ENCODE peak calls at places on chromosomes 11 and 22, in nine cellular contexts. H is uterus; P is heart right ventricle; O is naive thymus-derived CD4-positive, alpha-beta T cell; L is ascending aorta; B is CD4-positive, alpha-beta memory T cell; E is effector memory CD4-positive, alpha-beta T cell; W is neural progenitor cell; Y is sigmoid colon. V is an unnamed sample. For H3K36me3, the result is how much of the 10 kb centered on the place peaks cover.

GRCh38 chr11:26865703-26866102 is 128.2 kb upstream of the FIBIN start:
- DNase-seq in E (no peak), Y (no peak), P (no peak), L (no peak), H (no peak), O (no peak), B (no peak), W (no peak), V (no peak)

GRCh38 chr11:126636911-126637799 is 281.7 kb downstream of the ST3GAL4 start:
- DNase-seq in Y (no peak), B (no peak), W (no peak), H (no peak), E (no peak), P (no peak), O (no peak), L (no peak), V (no peak)

GRCh38 chr11:113818426-113818825 is 38.8 kb downstream of the CLDN25 start:
- DNase-seq in W (no peak), O (no peak), E (no peak), B (no peak), P (no peak), L (no peak), Y (no peak), H (no peak), V (no peak)

GRCh38 chr11:95680169-95680929 is 109.2 kb downstream of the FAM76B start:
- DNase-seq in O (no peak), L (no peak), P (no peak), E (no peak), B (no peak), W (no peak), Y (no peak), H (no peak), V (no peak)

GRCh38 chr22:45265546-45265945 is 19.2 kb upstream of the UPK3A start:
- DNase-seq in O (no peak), P (no peak), H (no peak), L (no peak), E (no peak), Y (no peak), W (no peak), B (no peak), V (no peak)

GRCh38 chr11:82996966-82997606 is 74.6 kb downstream of the RAB30 start:
- DNase-seq in L (no peak), P (no peak), B (no peak), E (no peak), W (no peak), O (no peak), H (no peak), Y (no peak), V (no peak)

GRCh38 chr11:131829725-131830124 is 459.3 kb downstream of the NTM start:
- DNase-seq in L (no peak), E (no peak), B (no peak), Y (no peak), H (no peak), P (no peak), W (no peak), O (no peak), V (no peak)

GRCh38 chr11:122897606-122898210 is 15.1 kb downstream of the JHY start:
- DNase-seq in B (no peak), W (no peak), P (no peak), Y (no peak), H (no peak), E (no peak), O (no peak), L (no peak), V (no peak)

GRCh38 chr22:42673898-42674390 is 24.8 kb upstream of the CYB5R3 start:
- DNase-seq in W (no peak), Y (no peak), B (no peak), O (no peak), P (no peak), L (no peak), H (no peak), E (no peak), V (peak)

GRCh38 chr22:37751449-37752188 is 54.8 kb downstream of the TRIOBP start:
- DNase-seq in W (no peak), O (no peak), P (no peak), L (no peak), E (no peak), Y (no peak), H (no peak), B (no peak), V (no peak)

GRCh38 chr11:133081730-133082452 is 450.4 kb downstream of the OPCML start:
- DNase-seq in L (no peak), O (no peak), P (no peak), Y (no peak), W (peak), E (no peak), H (no peak), B (no peak), V (no peak)

GRCh38 chr22:50456466-50457234 is 18.2 kb downstream of the SBF1 start:
- DNase-seq in Y (no peak), E (no peak), L (no peak), H (no peak), O (no peak), P (no peak), W (peak), B (no peak), V (no peak)

GRCh38 chr11:10922944-10923343 is 65.1 kb upstream of the ZBED5 start:
- DNase-seq in H (no peak), O (no peak), E (no peak), B (no peak), P (no peak), L (no peak), W (no peak), Y (no peak), V (no peak)

GRCh38 chr11:102994101-102994500 is 38.6 kb upstream of the MMP13 start:
- DNase-seq in L (no peak), Y (no peak), O (no peak), P (no peak), W (no peak), E (no peak), H (no peak), B (no peak), V (no peak)

DNA sequence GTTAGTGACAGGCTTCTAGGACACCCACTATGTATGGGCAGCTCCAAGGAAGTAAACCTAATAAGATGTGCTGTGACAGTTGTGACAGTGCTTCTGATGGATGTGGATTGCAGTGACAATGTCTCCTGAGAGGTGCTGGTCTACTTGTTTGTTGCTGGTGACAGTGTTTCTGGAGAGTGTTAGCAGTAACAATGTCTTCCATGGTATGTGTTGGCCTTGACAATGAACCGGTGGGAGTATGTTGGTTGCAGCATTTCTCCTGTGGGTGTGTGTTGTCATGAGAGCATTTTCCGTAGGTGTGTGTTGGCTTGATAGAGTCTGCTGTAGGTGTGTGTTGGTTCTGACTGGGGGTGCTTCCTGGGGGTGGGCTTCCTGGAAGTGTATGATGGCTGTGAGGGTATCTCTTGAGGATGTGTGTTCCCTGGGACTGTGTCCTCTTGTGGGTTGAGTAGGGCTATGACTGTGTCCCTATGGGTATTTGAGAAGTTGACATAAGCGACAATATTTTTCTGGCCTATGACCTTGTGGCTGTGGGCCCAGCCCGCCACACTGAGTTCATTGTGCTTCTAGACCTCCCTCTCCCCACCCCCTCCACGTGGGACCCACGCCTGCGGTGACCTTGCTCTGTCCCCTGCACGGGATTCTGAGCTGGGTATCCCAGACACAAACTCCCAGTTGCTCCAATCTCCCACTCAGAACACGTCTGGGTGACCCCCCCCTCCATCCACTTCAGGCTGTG is 1.2 kb downstream of the DCHS1 start:
- DNase-seq in E (no peak), O (no peak), Y (peak), L (no peak), W (no peak), P (peak), B (no peak), H (peak), V (peak)
- H3K27ac ChIP-seq in E (no peak), O (peak), Y (peak), L (peak), W (no peak), P (peak), B (no peak), H (peak), V (no peak)

GRCh38 chr11:108724974-108725689 is 60.3 kb downstream of the DDX10 start:
- DNase-seq in Y (no peak), O (no peak), W (no peak), E (no peak), L (no peak), B (no peak), H (no peak), P (no peak), V (no peak)
- H3K36me3 ChIP-seq in Y (under half), O (under half), W (under half), E (under half), L (under half), B (under half), H (under half), P (under half), V (under half)

DNA sequence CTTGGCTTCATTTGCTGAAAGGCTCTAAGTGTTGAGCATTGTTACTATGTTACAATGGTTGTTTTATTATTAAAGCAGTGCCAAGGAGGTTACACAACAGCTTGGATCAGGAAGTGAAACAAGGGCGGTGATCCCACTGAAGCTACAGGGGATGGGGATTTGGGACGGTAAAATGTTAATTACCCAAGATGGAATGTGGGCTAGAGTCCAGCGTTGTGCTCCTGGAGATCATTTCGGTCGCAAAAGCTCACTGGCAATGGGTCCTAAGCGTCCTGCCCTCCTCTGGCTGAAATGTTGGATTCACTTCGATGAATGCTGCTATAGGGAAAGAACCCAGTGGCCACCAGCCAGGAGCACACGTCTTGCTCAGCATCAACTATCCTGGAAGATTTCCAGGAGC is 48.3 kb downstream of the FAM83F start:
- DNase-seq in L (peak), P (no peak), W (no peak), H (peak), Y (peak), E (no peak), B (no peak), O (no peak), V (peak)
- H3K4me3 ChIP-seq in L (peak), P (peak), W (no peak), H (no peak), Y (no peak), E (no peak), B (no peak), O (peak), V (no peak)

DNA sequence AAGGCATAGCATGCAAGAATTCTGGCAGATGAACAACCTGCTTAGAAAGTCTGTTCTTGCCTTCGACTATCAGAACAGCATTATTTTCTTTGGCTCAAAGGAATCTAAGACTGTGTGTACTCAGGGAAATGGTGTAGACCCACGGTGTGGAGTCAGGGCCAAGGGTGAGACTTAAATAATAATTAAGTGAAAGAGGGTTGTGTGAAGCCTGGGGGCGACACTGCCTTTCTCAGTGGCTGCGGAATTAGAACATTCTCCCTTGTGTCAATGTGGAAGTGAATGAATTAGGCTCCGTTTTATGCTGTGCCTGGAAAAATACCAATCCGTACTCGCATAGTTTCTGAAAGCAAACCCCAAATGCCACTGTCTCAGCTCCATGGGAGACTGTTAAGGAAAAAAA is 50.7 kb downstream of the NAV2 start:
- DNase-seq in P (no peak), O (no peak), L (no peak), H (no peak), W (no peak), B (no peak), E (no peak), Y (no peak), V (no peak)
- H3K27ac ChIP-seq in P (no peak), O (no peak), L (no peak), H (no peak), W (no peak), B (no peak), E (no peak), Y (no peak), V (no peak)

GRCh38 chr11:128455766-128456165 is 131.6 kb downstream of the ETS1 start:
- DNase-seq in O (no peak), Y (no peak), W (no peak), L (no peak), P (no peak), E (no peak), B (no peak), H (no peak), V (no peak)

GRCh38 chr11:128457874-128458273 is 129.5 kb downstream of the ETS1 start:
- DNase-seq in H (no peak), Y (no peak), P (no peak), E (no peak), O (no peak), W (no peak), B (no peak), L (no peak), V (no peak)

GRCh38 chr11:128458316-128458715 is 129.0 kb downstream of the ETS1 start:
- DNase-seq in P (no peak), Y (no peak), W (no peak), O (no peak), H (no peak), B (no peak), L (no peak), E (no peak), V (no peak)

GRCh38 chr11:128453444-128454336 is 133.7 kb downstream of the ETS1 start:
- DNase-seq in H (peak), B (peak), O (no peak), P (peak), Y (peak), L (peak), E (no peak), W (no peak), V (peak)

GRCh38 chr11:128456566-128457268 is 130.6 kb downstream of the ETS1 start:
- DNase-seq in P (no peak), B (no peak), H (no peak), L (no peak), W (no peak), E (no peak), Y (no peak), O (no peak), V (no peak)
- H3K36me3 ChIP-seq in P (under half), B (under half), H (under half), L (under half), W (under half), E (half or more), Y (under half), O (under half), V (under half)

GRCh38 chr11:74950374-74950969 is 1.4 kb downstream of the SPCS2 start:
- DNase-seq in E (no peak), Y (no peak), H (no peak), B (no peak), P (no peak), O (no peak), L (no peak), W (no peak), V (no peak)

GRCh38 chr11:74949748-74950127 is 672 bp downstream of the SPCS2 start:
- DNase-seq in E (no peak), B (no peak), W (no peak), P (no peak), L (no peak), O (peak), H (no peak), Y (no peak), V (no peak)

GRCh38 chr11:74952752-74953151 is 3.7 kb downstream of the SPCS2 start:
- DNase-seq in B (no peak), W (no peak), P (no peak), Y (no peak), L (no peak), H (no peak), O (no peak), E (no peak), V (no peak)

GRCh38 chr11:74948898-74949747 is at the start of the genes SPCS2 and XRRA1:
- DNase-seq in W (peak), B (peak), O (peak), P (peak), E (peak), H (peak), Y (peak), L (peak), V (peak)

DNA sequence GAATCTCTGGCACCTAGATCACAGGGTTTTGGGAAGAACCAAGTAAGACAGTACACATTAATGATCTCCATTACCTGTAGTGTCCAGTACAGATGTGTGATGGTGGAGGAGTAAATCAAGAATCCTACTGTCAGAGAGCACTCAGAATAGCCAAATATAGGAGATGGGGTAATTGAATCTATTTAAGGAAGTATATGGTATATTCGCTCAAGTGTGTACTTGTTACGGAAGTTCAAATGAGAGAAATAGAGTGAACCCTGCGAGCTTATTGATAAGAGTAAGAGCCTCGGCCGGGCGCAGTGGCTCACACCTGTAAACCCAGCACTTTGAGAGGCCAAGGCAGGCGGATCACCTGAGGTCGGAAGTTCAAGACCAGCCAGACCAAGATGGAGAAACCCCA is 2.2 kb downstream of the SPCS2 start:
- DNase-seq in H (no peak), Y (no peak), P (no peak), W (no peak), B (no peak), E (no peak), L (no peak), O (no peak), V (no peak)
- H3K4me3 ChIP-seq in H (no peak), Y (no peak), P (no peak), W (no peak), B (no peak), E (no peak), L (no peak), O (no peak), V (no peak)

GRCh38 chr11:44626645-44627044 is 61.2 kb downstream of the CD82 start:
- DNase-seq in H (no peak), W (no peak), E (no peak), L (no peak), B (no peak), Y (peak), P (no peak), O (no peak), V (peak)

GRCh38 chr11:44623321-44623715 is 57.9 kb downstream of the CD82 start:
- DNase-seq in Y (peak), P (no peak), W (no peak), H (peak), O (no peak), L (peak), B (no peak), E (no peak), V (peak)

GRCh38 chr11:44623716-44624491 is 58.4 kb downstream of the CD82 start:
- DNase-seq in L (peak), H (no peak), W (no peak), Y (peak), E (no peak), P (no peak), O (no peak), B (no peak), V (peak)

GRCh38 chr11:44625759-44626523 is 60.5 kb downstream of the CD82 start:
- DNase-seq in O (no peak), B (no peak), W (no peak), Y (peak), P (no peak), E (no peak), L (peak), H (no peak), V (peak)

DNA sequence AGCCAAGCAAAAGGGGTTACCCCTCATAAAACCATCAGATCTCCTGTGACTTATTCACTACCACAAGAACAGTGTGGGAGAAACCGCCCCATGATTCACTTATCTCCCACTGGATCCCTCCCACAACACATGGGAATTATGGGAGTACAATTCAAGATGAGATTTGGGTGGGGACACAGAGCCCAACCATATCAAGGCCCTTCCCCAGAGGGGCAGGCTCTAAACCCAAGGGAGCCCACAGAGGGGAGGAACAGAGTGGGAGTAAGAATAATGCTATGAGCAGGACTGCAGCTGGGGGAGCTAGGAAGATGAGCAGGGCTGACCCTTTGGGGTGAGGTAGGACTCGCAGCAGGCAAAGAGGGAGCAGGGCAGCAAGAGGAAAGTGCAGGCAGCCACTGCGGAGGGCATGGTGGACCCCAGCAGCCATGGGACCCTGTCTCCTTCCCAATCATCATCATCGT is 59.3 kb downstream of the CD82 start:
- DNase-seq in O (no peak), L (no peak), E (no peak), Y (peak), H (no peak), B (no peak), P (no peak), W (no peak), V (peak)
- H3K27ac ChIP-seq in O (no peak), L (no peak), E (no peak), Y (no peak), H (no peak), B (no peak), P (no peak), W (no peak), V (no peak)

DNA sequence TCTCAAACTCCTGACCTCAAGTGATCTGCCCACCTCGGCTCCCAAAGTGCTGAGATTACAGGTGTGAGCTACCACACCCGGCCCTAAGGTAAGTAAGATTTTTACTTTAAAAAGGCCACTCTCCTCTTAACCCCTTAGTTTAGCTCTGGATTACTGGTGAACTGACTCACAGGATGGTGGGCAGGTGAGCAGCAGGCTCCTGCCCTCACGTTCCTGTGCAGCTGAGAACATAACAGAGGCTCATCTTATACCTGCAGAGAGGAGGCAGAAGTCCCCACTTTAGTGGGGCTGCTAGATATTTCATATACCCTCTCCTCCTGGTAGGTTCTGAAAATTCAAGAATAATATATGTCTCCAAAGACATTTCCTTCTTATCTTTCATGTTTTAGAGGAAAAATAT is 17.1 kb upstream of the SERPIND1 start:
- DNase-seq in H (no peak), O (no peak), B (no peak), E (no peak), W (no peak), P (no peak), L (no peak), Y (no peak), V (no peak)
- H3K36me3 ChIP-seq in H (under half), O (under half), B (under half), E (under half), W (under half), P (under half), L (half or more), Y (under half), V (under half)

DNA sequence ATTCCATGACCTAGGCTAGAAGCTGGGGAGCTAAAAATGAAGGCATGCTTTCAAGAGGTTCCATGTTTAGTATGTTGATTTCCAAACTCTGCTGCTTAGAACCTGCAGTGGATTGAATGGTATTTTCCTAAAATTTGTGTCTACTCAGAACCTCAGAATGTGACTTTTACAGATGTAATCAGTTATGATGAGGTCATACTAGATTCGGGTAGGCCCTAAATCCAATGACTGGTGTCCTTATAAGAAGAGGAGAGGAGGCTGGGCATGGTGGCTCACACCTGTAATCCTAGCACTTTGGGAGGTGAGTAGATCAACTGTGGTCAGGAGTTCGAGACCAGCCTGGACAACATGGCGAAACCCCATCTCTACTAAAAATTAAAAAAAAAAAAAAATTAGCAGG is 3.5 kb upstream of the FEZ1 start:
- DNase-seq in B (no peak), Y (no peak), E (no peak), W (no peak), H (no peak), L (no peak), P (no peak), O (no peak), V (no peak)
- H3K4me3 ChIP-seq in B (no peak), Y (no peak), E (no peak), W (no peak), H (no peak), L (no peak), P (no peak), O (no peak), V (no peak)

V was measured in testis.